ENCODE peak calls at places on chromosome X, in ten cellular contexts. One of them, this sample, is unnamed.

GRCh38 chrX:6002056-6002455 is 226.6 kb downstream of the NLGN4X start:
- DNase-seq in posterior cingulate gyrus: no peak
- DNase-seq in hippocampal formation: no peak
- DNase-seq in iPS-NIHi11: no peak
- DNase-seq in activated T-helper 1 cell treated with anti-CD3 and anti-CD28 coated beads, Interleukin-2, amount 50 U/mL, for 16 hours: no peak
- DNase-seq in AML-193: no peak
- DNase-seq in left lung: no peak
- DNase-seq in cardiac fibroblast: no peak
- DNase-seq in ELR: no peak
- DNase-seq in epithelial cell of prostate: no peak
- DNase-seq in this sample: no peak

GRCh38 chrX:155148724-155149537 is 67.3 kb upstream of the VBP1 start:
- DNase-seq in iPS-NIHi11: peak; percentile 46
- DNase-seq in activated T-helper 1 cell treated with anti-CD3 and anti-CD28 coated beads, Interleukin-2, amount 50 U/mL, for 16 hours: no peak
- DNase-seq in posterior cingulate gyrus: peak; percentile 13
- DNase-seq in hippocampal formation: no peak
- DNase-seq in AML-193: peak; percentile 18
- DNase-seq in epithelial cell of prostate: no peak
- DNase-seq in cardiac fibroblast: peak; percentile 24
- DNase-seq in ELR: peak; percentile 44
- DNase-seq in left lung: no peak
- DNase-seq in this sample: no peak

GRCh38 chrX:47156611-47157520 is 11.8 kb downstream of the RBM10 start:
- DNase-seq in posterior cingulate gyrus: no peak
- DNase-seq in epithelial cell of prostate: no peak
- DNase-seq in AML-193: no peak
- DNase-seq in iPS-NIHi11: no peak
- DNase-seq in hippocampal formation: no peak
- DNase-seq in cardiac fibroblast: no peak
- DNase-seq in ELR: no peak
- DNase-seq in left lung: no peak
- DNase-seq in activated T-helper 1 cell treated with anti-CD3 and anti-CD28 coated beads, Interleukin-2, amount 50 U/mL, for 16 hours: no peak
- DNase-seq in this sample: no peak

GRCh38 chrX:20383487-20383886 is 116.8 kb upstream of the RPS6KA3 start:
- DNase-seq in activated T-helper 1 cell treated with anti-CD3 and anti-CD28 coated beads, Interleukin-2, amount 50 U/mL, for 16 hours: no peak
- DNase-seq in iPS-NIHi11: no peak
- DNase-seq in left lung: no peak
- DNase-seq in ELR: no peak
- DNase-seq in AML-193: no peak
- DNase-seq in cardiac fibroblast: no peak
- DNase-seq in hippocampal formation: no peak
- DNase-seq in epithelial cell of prostate: no peak
- DNase-seq in posterior cingulate gyrus: no peak
- DNase-seq in this sample: no peak

GRCh38 chrX:47166126-47166525 is 21.1 kb downstream of the RBM10 start:
- DNase-seq in left lung: no peak
- DNase-seq in AML-193: peak; percentile 5
- DNase-seq in ELR: no peak
- DNase-seq in epithelial cell of prostate: no peak
- DNase-seq in activated T-helper 1 cell treated with anti-CD3 and anti-CD28 coated beads, Interleukin-2, amount 50 U/mL, for 16 hours: no peak
- DNase-seq in cardiac fibroblast: peak; percentile 32
- DNase-seq in iPS-NIHi11: no peak
- DNase-seq in posterior cingulate gyrus: no peak
- DNase-seq in hippocampal formation: no peak
- DNase-seq in this sample: no peak

GRCh38 chrX:154098551-154098950 is 1.0 kb upstream of the MECP2 start:
- DNase-seq in hippocampal formation: no peak
- DNase-seq in posterior cingulate gyrus: no peak
- DNase-seq in cardiac fibroblast: no peak
- DNase-seq in AML-193: no peak
- DNase-seq in iPS-NIHi11: no peak
- DNase-seq in epithelial cell of prostate: no peak
- DNase-seq in left lung: no peak
- DNase-seq in ELR: no peak
- DNase-seq in activated T-helper 1 cell treated with anti-CD3 and anti-CD28 coated beads, Interleukin-2, amount 50 U/mL, for 16 hours: no peak
- DNase-seq in this sample: no peak

GRCh38 chrX:146934256-146934655 is 119.7 kb upstream of the CXorf51A start:
- DNase-seq in epithelial cell of prostate: no peak
- DNase-seq in activated T-helper 1 cell treated with anti-CD3 and anti-CD28 coated beads, Interleukin-2, amount 50 U/mL, for 16 hours: no peak
- DNase-seq in cardiac fibroblast: no peak
- DNase-seq in AML-193: no peak
- DNase-seq in ELR: no peak
- DNase-seq in left lung: no peak
- DNase-seq in posterior cingulate gyrus: no peak
- DNase-seq in iPS-NIHi11: no peak
- DNase-seq in hippocampal formation: no peak
- DNase-seq in this sample: no peak

GRCh38 chrX:31331045-31331444 is 259.2 kb upstream of the FTHL17 start:
- DNase-seq in iPS-NIHi11: no peak
- DNase-seq in left lung: no peak
- DNase-seq in ELR: no peak
- DNase-seq in activated T-helper 1 cell treated with anti-CD3 and anti-CD28 coated beads, Interleukin-2, amount 50 U/mL, for 16 hours: no peak
- DNase-seq in posterior cingulate gyrus: no peak
- DNase-seq in hippocampal formation: no peak
- DNase-seq in AML-193: no peak
- DNase-seq in epithelial cell of prostate: no peak
- DNase-seq in cardiac fibroblast: no peak
- DNase-seq in this sample: no peak

GRCh38 chrX:18793601-18794089 is 86.2 kb downstream of the PPEF1 start:
- DNase-seq in ELR: no peak
- DNase-seq in iPS-NIHi11: peak; percentile 7
- DNase-seq in cardiac fibroblast: no peak
- DNase-seq in posterior cingulate gyrus: no peak
- DNase-seq in hippocampal formation: no peak
- DNase-seq in activated T-helper 1 cell treated with anti-CD3 and anti-CD28 coated beads, Interleukin-2, amount 50 U/mL, for 16 hours: no peak
- DNase-seq in AML-193: no peak
- DNase-seq in left lung: no peak
- DNase-seq in epithelial cell of prostate: peak; percentile 1
- DNase-seq in this sample: peak; percentile 27

GRCh38 chrX:112800901-112801775 is 39.5 kb downstream of the AMOT start:
- DNase-seq in AML-193: no peak
- DNase-seq in left lung: no peak
- DNase-seq in cardiac fibroblast: no peak
- DNase-seq in posterior cingulate gyrus: no peak
- DNase-seq in activated T-helper 1 cell treated with anti-CD3 and anti-CD28 coated beads, Interleukin-2, amount 50 U/mL, for 16 hours: no peak
- DNase-seq in hippocampal formation: no peak
- DNase-seq in ELR: no peak
- DNase-seq in iPS-NIHi11: no peak
- DNase-seq in epithelial cell of prostate: no peak
- DNase-seq in this sample: no peak

GRCh38 chrX:20320461-20321159 is 53.9 kb upstream of the RPS6KA3 start:
- DNase-seq in left lung: no peak
- DNase-seq in epithelial cell of prostate: no peak
- DNase-seq in hippocampal formation: no peak
- DNase-seq in posterior cingulate gyrus: no peak
- DNase-seq in cardiac fibroblast: no peak
- DNase-seq in AML-193: no peak
- DNase-seq in activated T-helper 1 cell treated with anti-CD3 and anti-CD28 coated beads, Interleukin-2, amount 50 U/mL, for 16 hours: no peak
- DNase-seq in ELR: no peak
- DNase-seq in iPS-NIHi11: no peak
- DNase-seq in this sample: no peak

GRCh38 chrX:323721-324628 is 5.4 kb upstream of the GTPBP6 start:
- DNase-seq in iPS-NIHi11: no peak
- DNase-seq in left lung: peak; percentile 51
- DNase-seq in hippocampal formation: no peak
- DNase-seq in epithelial cell of prostate: peak; percentile 100
- DNase-seq in posterior cingulate gyrus: peak; percentile 33
- DNase-seq in cardiac fibroblast: peak; percentile 68
- DNase-seq in activated T-helper 1 cell treated with anti-CD3 and anti-CD28 coated beads, Interleukin-2, amount 50 U/mL, for 16 hours: no peak
- DNase-seq in ELR: peak; percentile 27
- DNase-seq in AML-193: no peak
- DNase-seq in this sample: no peak

GRCh38 chrX:120464409-120464808 is 4.7 kb downstream of the LAMP2 start:
- DNase-seq in activated T-helper 1 cell treated with anti-CD3 and anti-CD28 coated beads, Interleukin-2, amount 50 U/mL, for 16 hours: no peak
- DNase-seq in AML-193: peak; percentile 3
- DNase-seq in iPS-NIHi11: no peak
- DNase-seq in hippocampal formation: no peak
- DNase-seq in cardiac fibroblast: no peak
- DNase-seq in posterior cingulate gyrus: no peak
- DNase-seq in left lung: no peak
- DNase-seq in epithelial cell of prostate: no peak
- DNase-seq in ELR: no peak
- DNase-seq in this sample: no peak

GRCh38 chrX:23959781-23960180 is 52.0 kb downstream of the CXorf58 start:
- DNase-seq in epithelial cell of prostate: no peak
- DNase-seq in left lung: no peak
- DNase-seq in cardiac fibroblast: no peak
- DNase-seq in posterior cingulate gyrus: no peak
- DNase-seq in ELR: no peak
- DNase-seq in activated T-helper 1 cell treated with anti-CD3 and anti-CD28 coated beads, Interleukin-2, amount 50 U/mL, for 16 hours: no peak
- DNase-seq in hippocampal formation: no peak
- DNase-seq in AML-193: peak; percentile 81
- DNase-seq in iPS-NIHi11: no peak
- DNase-seq in this sample: no peak

GRCh38 chrX:75061701-75062100 is 94.4 kb downstream of the ABCB7 start:
- DNase-seq in ELR: no peak
- DNase-seq in activated T-helper 1 cell treated with anti-CD3 and anti-CD28 coated beads, Interleukin-2, amount 50 U/mL, for 16 hours: no peak
- DNase-seq in epithelial cell of prostate: no peak
- DNase-seq in left lung: no peak
- DNase-seq in iPS-NIHi11: no peak
- DNase-seq in hippocampal formation: no peak
- DNase-seq in AML-193: no peak
- DNase-seq in posterior cingulate gyrus: no peak
- DNase-seq in cardiac fibroblast: no peak
- DNase-seq in this sample: no peak